ENCODE peak calls at places on chromosomes 7 and 10, in seven cellular contexts. Z is iPS DF 19.7; I is aorta; M is kidney; K is stimulated activated CD8-positive, alpha-beta memory T cell treated with anti-CD3 and anti-CD28 coated beads, Interleukin-4, amount 100 ng/mL, for 4 hours; P is stimulated activated CD4-positive, alpha-beta T cell treated with anti-CD3 and anti-CD28 coated beads, Interleukin-12 subunit alpha, Interleukin-12 subunit beta, amount 100 ng/mL, for 48 hours; L is endothelial cell. J is an unnamed sample.

GRCh38 chr10:35523670-35524225 is 81.4 kb upstream of the GJD4 start:
- DNase-seq in Z (no peak), I (no peak), M (no peak), K (no peak), P (no peak), L (no peak), J (no peak)

GRCh38 chr10:33126118-33126517 is 168.1 kb upstream of the ITGB1 start:
- DNase-seq in Z (no peak), I (no peak), M (no peak), K (no peak), P (no peak), L (no peak), J (no peak)

GRCh38 chr10:77350711-77351119 is 286.9 kb downstream of the KCNMA1 start:
- DNase-seq in Z (no peak), I (peak), M (no peak), K (no peak), P (no peak), L (no peak), J (no peak)

GRCh38 chr7:126185959-126186580 is 1066.7 kb downstream of the GRM8 start:
- DNase-seq in Z (peak), I (peak), M (peak), K (no peak), P (no peak), L (no peak), J (no peak)

GRCh38 chr10:31622993-31623392 is 304.0 kb downstream of the ZEB1 start:
- DNase-seq in Z (no peak), I (no peak), M (no peak), K (no peak), P (no peak), L (no peak), J (no peak)

GRCh38 chr7:20351901-20352300 is 21.2 kb downstream of the ITGB8 start:
- DNase-seq in Z (no peak), I (no peak), M (no peak), K (no peak), P (no peak), L (no peak), J (no peak)

GRCh38 chr10:110323503-110323902 is 18.8 kb upstream of the SMNDC1 start:
- DNase-seq in Z (no peak), I (no peak), M (no peak), K (no peak), P (no peak), L (no peak), J (no peak)

GRCh38 chr7:1874522-1875389 is 204.7 kb downstream of the ELFN1 start:
- DNase-seq in Z (no peak), I (no peak), M (no peak), K (no peak), P (no peak), L (no peak), J (no peak)

GRCh38 chr10:121310151-121310711 is 288.0 kb downstream of the FGFR2 start:
- DNase-seq in Z (no peak), I (no peak), M (no peak), K (no peak), P (no peak), L (no peak), J (peak)

GRCh38 chr7:7751243-7752092 is 33.1 kb upstream of the RPA3 start:
- DNase-seq in Z (no peak), I (no peak), M (no peak), K (no peak), P (no peak), L (no peak), J (no peak)

GRCh38 chr10:91190388-91190870 is 30.0 kb upstream of the PCGF5 start:
- DNase-seq in Z (no peak), I (no peak), M (no peak), K (no peak), P (no peak), L (no peak), J (no peak)

GRCh38 chr7:40470817-40471216 is 336.0 kb downstream of the SUGCT start:
- DNase-seq in Z (no peak), I (no peak), M (no peak), K (no peak), P (no peak), L (no peak), J (no peak)

GRCh38 chr10:129784286-129784685 is 179.8 kb downstream of the EBF3 start:
- DNase-seq in Z (no peak), I (peak), M (no peak), K (no peak), P (no peak), L (no peak), J (no peak)

GRCh38 chr10:17113889-17114288 is 15.7 kb downstream of the CUBN start:
- DNase-seq in Z (no peak), I (peak), M (no peak), K (no peak), P (no peak), L (no peak), J (no peak)

GRCh38 chr10:47366731-47367460 is 17.2 kb downstream of the ZNF488 start:
- DNase-seq in Z (no peak), I (peak), M (peak), K (no peak), P (no peak), L (no peak), J (no peak)

GRCh38 chr7:964401-965231 is 10.1 kb upstream of the ADAP1 start:
- DNase-seq in Z (no peak), I (peak), M (peak), K (no peak), P (no peak), L (no peak), J (peak)

GRCh38 chr7:32586291-32587221 is 91.3 kb downstream of the AVL9 start:
- DNase-seq in Z (no peak), I (no peak), M (no peak), K (no peak), P (no peak), L (peak), J (no peak)

GRCh38 chr10:80466724-80467326 is 12.7 kb downstream of the TSPAN14 start:
- DNase-seq in Z (no peak), I (no peak), M (no peak), K (no peak), P (no peak), L (no peak), J (no peak)

GRCh38 chr7:55183897-55184296 is 165.1 kb downstream of the EGFR start:
- DNase-seq in Z (no peak), I (no peak), M (no peak), K (no peak), P (no peak), L (no peak), J (no peak)

GRCh38 chr10:104429834-104430233 is 76.2 kb downstream of the CFAP58 start:
- DNase-seq in Z (peak), I (no peak), M (no peak), K (no peak), P (no peak), L (no peak), J (no peak)

GRCh38 chr7:100864263-100864845 is 2.8 kb upstream of the TRIP6 start:
- DNase-seq in Z (no peak), I (no peak), M (no peak), K (no peak), P (no peak), L (no peak), J (no peak)

GRCh38 chr7:2190531-2190930 is 42.2 kb downstream of the MAD1L1 start:
- DNase-seq in Z (no peak), I (no peak), M (no peak), K (no peak), P (no peak), L (no peak), J (no peak)

GRCh38 chr10:3023892-3024291 is 43.5 kb upstream of the PFKP start:
- DNase-seq in Z (no peak), I (no peak), M (no peak), K (no peak), P (no peak), L (no peak), J (no peak)

GRCh38 chr7:112159346-112159745 is 46.9 kb downstream of the DOCK4 start:
- DNase-seq in Z (no peak), I (no peak), M (no peak), K (no peak), P (no peak), L (no peak), J (no peak)

GRCh38 chr7:756928-757560 is 30.0 kb upstream of the PRKAR1B start:
- DNase-seq in Z (no peak), I (peak), M (peak), K (no peak), P (no peak), L (no peak), J (no peak)

GRCh38 chr10:92695679-92696605 is 6.2 kb downstream of the HHEX start:
- DNase-seq in Z (no peak), I (peak), M (peak), K (no peak), P (no peak), L (peak), J (no peak)

GRCh38 chr7:131011976-131012375 is 278.0 kb upstream of the KLF14 start:
- DNase-seq in Z (no peak), I (no peak), M (no peak), K (no peak), P (no peak), L (no peak), J (no peak)

GRCh38 chr7:107783648-107784047 is 19.4 kb downstream of the SLC26A3 start:
- DNase-seq in Z (no peak), I (no peak), M (no peak), K (no peak), P (no peak), L (no peak), J (no peak)

GRCh38 chr7:43686991-43687390 is 42.3 kb downstream of the COA1 start:
- DNase-seq in Z (no peak), I (no peak), M (no peak), K (no peak), P (no peak), L (no peak), J (no peak)

GRCh38 chr10:8289186-8289924 is 234.9 kb downstream of the GATA3 start:
- DNase-seq in Z (no peak), I (no peak), M (no peak), K (no peak), P (no peak), L (no peak), J (no peak)

GRCh38 chr7:27110163-27110976 is 7.9 kb upstream of the HOXA2 start:
- DNase-seq in Z (no peak), I (peak), M (peak), K (no peak), P (no peak), L (no peak), J (no peak)

GRCh38 chr7:149610441-149611011 is 112.9 kb upstream of the ZNF746 start:
- DNase-seq in Z (no peak), I (no peak), M (no peak), K (no peak), P (no peak), L (no peak), J (no peak)

GRCh38 chr7:1512781-1513656 is 8.8 kb upstream of the INTS1 start:
- DNase-seq in Z (no peak), I (peak), M (no peak), K (no peak), P (no peak), L (no peak), J (no peak)

GRCh38 chr10:20746856-20747255 is 150.3 kb downstream of the NEBL start:
- DNase-seq in Z (no peak), I (no peak), M (no peak), K (no peak), P (no peak), L (no peak), J (no peak)

GRCh38 chr7:134827889-134828288 is 48.5 kb downstream of the CALD1 start:
- DNase-seq in Z (no peak), I (no peak), M (no peak), K (no peak), P (no peak), L (no peak), J (no peak)

GRCh38 chr7:22094413-22095304 is 149.0 kb upstream of the CDCA7L start:
- DNase-seq in Z (no peak), I (no peak), M (no peak), K (no peak), P (no peak), L (no peak), J (no peak)

GRCh38 chr10:69864321-69864720 is 62.6 kb downstream of the COL13A1 start:
- DNase-seq in Z (no peak), I (no peak), M (no peak), K (no peak), P (no peak), L (no peak), J (no peak)

GRCh38 chr7:28804990-28805389 is 153.1 kb downstream of the TRIL start:
- DNase-seq in Z (no peak), I (no peak), M (no peak), K (no peak), P (no peak), L (no peak), J (no peak)

GRCh38 chr10:34143466-34143865 is 671.6 kb downstream of the PARD3 start:
- DNase-seq in Z (no peak), I (no peak), M (no peak), K (no peak), P (no peak), L (no peak), J (no peak)

J was measured in cerebellar nuclear complex.